ENCODE peak calls at places on chromosomes 2 and 18, in eight cellular contexts. One of them, this sample, is unnamed.

GRCh38 chr2:50987914-50988313 is 44.0 kb downstream of the NRXN1 start:
- DNase-seq in GM12865: no peak
- DNase-seq in stimulated activated CD8-positive, alpha-beta memory T cell treated with anti-CD3 and anti-CD28 coated beads, Interleukin-15, amount 100 ng/mL, for 1 hour: no peak
- DNase-seq in head of caudate nucleus: no peak
- DNase-seq in glutamatergic neuron: no peak
- DNase-seq in WERI-Rb-1: no peak
- DNase-seq in NAMALWA: no peak
- DNase-seq in NCI-H1105 treated with DMSO at 0.1 percent for 48 hours: no peak
- DNase-seq in this sample: no peak

GRCh38 chr2:146665801-146666200 is 1179.0 kb upstream of the ACVR2A start:
- DNase-seq in stimulated activated CD8-positive, alpha-beta memory T cell treated with anti-CD3 and anti-CD28 coated beads, Interleukin-15, amount 100 ng/mL, for 1 hour: no peak
- DNase-seq in GM12865: no peak
- DNase-seq in NAMALWA: no peak
- DNase-seq in NCI-H1105 treated with DMSO at 0.1 percent for 48 hours: no peak
- DNase-seq in WERI-Rb-1: no peak
- DNase-seq in glutamatergic neuron: no peak
- DNase-seq in head of caudate nucleus: no peak
- DNase-seq in this sample: no peak

GRCh38 chr2:71665168-71666093 is 212.1 kb downstream of the DYSF start:
- DNase-seq in head of caudate nucleus: no peak
- DNase-seq in WERI-Rb-1: no peak
- DNase-seq in stimulated activated CD8-positive, alpha-beta memory T cell treated with anti-CD3 and anti-CD28 coated beads, Interleukin-15, amount 100 ng/mL, for 1 hour: no peak
- DNase-seq in glutamatergic neuron: no peak
- DNase-seq in GM12865: no peak
- DNase-seq in NAMALWA: no peak
- DNase-seq in NCI-H1105 treated with DMSO at 0.1 percent for 48 hours: no peak
- DNase-seq in this sample: no peak

GRCh38 chr2:58866040-58866439 is 624.9 kb upstream of the FANCL start:
- DNase-seq in glutamatergic neuron: no peak
- DNase-seq in stimulated activated CD8-positive, alpha-beta memory T cell treated with anti-CD3 and anti-CD28 coated beads, Interleukin-15, amount 100 ng/mL, for 1 hour: no peak
- DNase-seq in GM12865: peak
- DNase-seq in WERI-Rb-1: no peak
- DNase-seq in head of caudate nucleus: no peak
- DNase-seq in NCI-H1105 treated with DMSO at 0.1 percent for 48 hours: no peak
- DNase-seq in NAMALWA: no peak
- DNase-seq in this sample: no peak

GRCh38 chr2:113078350-113078839 is 10.6 kb downstream of the IL1F10 start:
- DNase-seq in WERI-Rb-1: no peak
- DNase-seq in head of caudate nucleus: no peak
- DNase-seq in stimulated activated CD8-positive, alpha-beta memory T cell treated with anti-CD3 and anti-CD28 coated beads, Interleukin-15, amount 100 ng/mL, for 1 hour: no peak
- DNase-seq in NCI-H1105 treated with DMSO at 0.1 percent for 48 hours: no peak
- DNase-seq in NAMALWA: no peak
- DNase-seq in glutamatergic neuron: no peak
- DNase-seq in GM12865: no peak
- DNase-seq in this sample: no peak

GRCh38 chr2:43218550-43219382 is 7.6 kb downstream of the ZFP36L2 start:
- DNase-seq in WERI-Rb-1: no peak
- DNase-seq in NAMALWA: peak
- DNase-seq in stimulated activated CD8-positive, alpha-beta memory T cell treated with anti-CD3 and anti-CD28 coated beads, Interleukin-15, amount 100 ng/mL, for 1 hour: peak
- DNase-seq in GM12865: peak
- DNase-seq in head of caudate nucleus: no peak
- DNase-seq in NCI-H1105 treated with DMSO at 0.1 percent for 48 hours: no peak
- DNase-seq in glutamatergic neuron: no peak
- DNase-seq in this sample: no peak

GRCh38 chr2:8154936-8155335 is 526.9 kb upstream of the ID2 start:
- DNase-seq in stimulated activated CD8-positive, alpha-beta memory T cell treated with anti-CD3 and anti-CD28 coated beads, Interleukin-15, amount 100 ng/mL, for 1 hour: no peak
- DNase-seq in NAMALWA: no peak
- DNase-seq in head of caudate nucleus: no peak
- DNase-seq in glutamatergic neuron: no peak
- DNase-seq in NCI-H1105 treated with DMSO at 0.1 percent for 48 hours: no peak
- DNase-seq in GM12865: peak
- DNase-seq in WERI-Rb-1: no peak
- DNase-seq in this sample: no peak

GRCh38 chr2:119301413-119301812 is 65.2 kb downstream of the C2orf76 start:
- DNase-seq in GM12865: no peak
- DNase-seq in WERI-Rb-1: no peak
- DNase-seq in stimulated activated CD8-positive, alpha-beta memory T cell treated with anti-CD3 and anti-CD28 coated beads, Interleukin-15, amount 100 ng/mL, for 1 hour: no peak
- DNase-seq in NCI-H1105 treated with DMSO at 0.1 percent for 48 hours: no peak
- DNase-seq in NAMALWA: no peak
- DNase-seq in head of caudate nucleus: no peak
- DNase-seq in glutamatergic neuron: no peak
- DNase-seq in this sample: no peak

GRCh38 chr2:45169339-45170190 is 160.3 kb upstream of the SIX2 start:
- DNase-seq in stimulated activated CD8-positive, alpha-beta memory T cell treated with anti-CD3 and anti-CD28 coated beads, Interleukin-15, amount 100 ng/mL, for 1 hour: no peak
- DNase-seq in NCI-H1105 treated with DMSO at 0.1 percent for 48 hours: no peak
- DNase-seq in head of caudate nucleus: no peak
- DNase-seq in WERI-Rb-1: peak
- DNase-seq in GM12865: no peak
- DNase-seq in NAMALWA: no peak
- DNase-seq in glutamatergic neuron: peak
- DNase-seq in this sample: no peak

GRCh38 chr18:31241900-31242409 is 76.0 kb upstream of the DSG1 start:
- DNase-seq in stimulated activated CD8-positive, alpha-beta memory T cell treated with anti-CD3 and anti-CD28 coated beads, Interleukin-15, amount 100 ng/mL, for 1 hour: no peak
- DNase-seq in GM12865: no peak
- DNase-seq in WERI-Rb-1: peak
- DNase-seq in NAMALWA: peak
- DNase-seq in NCI-H1105 treated with DMSO at 0.1 percent for 48 hours: no peak
- DNase-seq in head of caudate nucleus: no peak
- DNase-seq in glutamatergic neuron: peak
- DNase-seq in this sample: no peak

GRCh38 chr2:153074207-153074606 is 355.8 kb downstream of the ARL6IP6 start:
- DNase-seq in head of caudate nucleus: no peak
- DNase-seq in stimulated activated CD8-positive, alpha-beta memory T cell treated with anti-CD3 and anti-CD28 coated beads, Interleukin-15, amount 100 ng/mL, for 1 hour: no peak
- DNase-seq in glutamatergic neuron: no peak
- DNase-seq in NAMALWA: no peak
- DNase-seq in WERI-Rb-1: no peak
- DNase-seq in GM12865: no peak
- DNase-seq in NCI-H1105 treated with DMSO at 0.1 percent for 48 hours: no peak
- DNase-seq in this sample: no peak

GRCh38 chr18:13726972-13727331 is 479 bp downstream of the RNMT start:
- DNase-seq in GM12865: peak
- DNase-seq in NAMALWA: peak
- DNase-seq in head of caudate nucleus: peak
- DNase-seq in glutamatergic neuron: no peak
- DNase-seq in stimulated activated CD8-positive, alpha-beta memory T cell treated with anti-CD3 and anti-CD28 coated beads, Interleukin-15, amount 100 ng/mL, for 1 hour: no peak
- DNase-seq in NCI-H1105 treated with DMSO at 0.1 percent for 48 hours: peak
- DNase-seq in WERI-Rb-1: peak
- DNase-seq in this sample: peak

GRCh38 chr2:196324212-196324611 is 152.8 kb upstream of the STK17B start:
- DNase-seq in WERI-Rb-1: no peak
- DNase-seq in NCI-H1105 treated with DMSO at 0.1 percent for 48 hours: no peak
- DNase-seq in head of caudate nucleus: no peak
- DNase-seq in GM12865: no peak
- DNase-seq in stimulated activated CD8-positive, alpha-beta memory T cell treated with anti-CD3 and anti-CD28 coated beads, Interleukin-15, amount 100 ng/mL, for 1 hour: no peak
- DNase-seq in glutamatergic neuron: no peak
- DNase-seq in NAMALWA: no peak
- DNase-seq in this sample: no peak

GRCh38 chr2:230721712-230722111 is 9.1 kb downstream of the CAB39 start:
- DNase-seq in WERI-Rb-1: no peak
- DNase-seq in head of caudate nucleus: no peak
- DNase-seq in NCI-H1105 treated with DMSO at 0.1 percent for 48 hours: no peak
- DNase-seq in stimulated activated CD8-positive, alpha-beta memory T cell treated with anti-CD3 and anti-CD28 coated beads, Interleukin-15, amount 100 ng/mL, for 1 hour: no peak
- DNase-seq in GM12865: peak
- DNase-seq in NAMALWA: peak
- DNase-seq in glutamatergic neuron: no peak
- DNase-seq in this sample: no peak

GRCh38 chr18:35588995-35589394 is 7.5 kb downstream of the GALNT1 start:
- DNase-seq in WERI-Rb-1: peak
- DNase-seq in glutamatergic neuron: no peak
- DNase-seq in GM12865: peak
- DNase-seq in head of caudate nucleus: no peak
- DNase-seq in NAMALWA: peak
- DNase-seq in stimulated activated CD8-positive, alpha-beta memory T cell treated with anti-CD3 and anti-CD28 coated beads, Interleukin-15, amount 100 ng/mL, for 1 hour: no peak
- DNase-seq in NCI-H1105 treated with DMSO at 0.1 percent for 48 hours: no peak
- DNase-seq in this sample: no peak

GRCh38 chr2:151575338-151575737 is 158.9 kb downstream of the NEB start:
- DNase-seq in stimulated activated CD8-positive, alpha-beta memory T cell treated with anti-CD3 and anti-CD28 coated beads, Interleukin-15, amount 100 ng/mL, for 1 hour: no peak
- DNase-seq in NAMALWA: no peak
- DNase-seq in glutamatergic neuron: no peak
- DNase-seq in GM12865: no peak
- DNase-seq in WERI-Rb-1: no peak
- DNase-seq in NCI-H1105 treated with DMSO at 0.1 percent for 48 hours: no peak
- DNase-seq in head of caudate nucleus: no peak
- DNase-seq in this sample: no peak

GRCh38 chr2:28751956-28752607 is 452 bp downstream of the PPP1CB start:
- DNase-seq in GM12865: peak
- DNase-seq in WERI-Rb-1: peak
- DNase-seq in stimulated activated CD8-positive, alpha-beta memory T cell treated with anti-CD3 and anti-CD28 coated beads, Interleukin-15, amount 100 ng/mL, for 1 hour: no peak
- DNase-seq in NAMALWA: no peak
- DNase-seq in head of caudate nucleus: peak
- DNase-seq in NCI-H1105 treated with DMSO at 0.1 percent for 48 hours: peak
- DNase-seq in glutamatergic neuron: no peak
- DNase-seq in this sample: peak

GRCh38 chr2:45342-46130 is 769 bp downstream of the FAM110C start:
- DNase-seq in head of caudate nucleus: no peak
- DNase-seq in stimulated activated CD8-positive, alpha-beta memory T cell treated with anti-CD3 and anti-CD28 coated beads, Interleukin-15, amount 100 ng/mL, for 1 hour: no peak
- DNase-seq in NAMALWA: no peak
- DNase-seq in WERI-Rb-1: no peak
- DNase-seq in NCI-H1105 treated with DMSO at 0.1 percent for 48 hours: peak
- DNase-seq in glutamatergic neuron: peak
- DNase-seq in GM12865: no peak
- DNase-seq in this sample: peak

GRCh38 chr2:72605836-72606442 is 219.9 kb downstream of the EXOC6B start:
- DNase-seq in WERI-Rb-1: no peak
- DNase-seq in glutamatergic neuron: no peak
- DNase-seq in GM12865: peak
- DNase-seq in NCI-H1105 treated with DMSO at 0.1 percent for 48 hours: peak
- DNase-seq in stimulated activated CD8-positive, alpha-beta memory T cell treated with anti-CD3 and anti-CD28 coated beads, Interleukin-15, amount 100 ng/mL, for 1 hour: no peak
- DNase-seq in head of caudate nucleus: no peak
- DNase-seq in NAMALWA: peak
- DNase-seq in this sample: no peak

GRCh38 chr2:164606557-164606956 is 14.7 kb downstream of the GRB14 start:
- DNase-seq in glutamatergic neuron: no peak
- DNase-seq in NAMALWA: no peak
- DNase-seq in NCI-H1105 treated with DMSO at 0.1 percent for 48 hours: no peak
- DNase-seq in GM12865: no peak
- DNase-seq in head of caudate nucleus: no peak
- DNase-seq in stimulated activated CD8-positive, alpha-beta memory T cell treated with anti-CD3 and anti-CD28 coated beads, Interleukin-15, amount 100 ng/mL, for 1 hour: no peak
- DNase-seq in WERI-Rb-1: no peak
- DNase-seq in this sample: no peak

GRCh38 chr18:9103488-9103887 is 989 bp downstream of the NDUFV2 start:
- DNase-seq in NAMALWA: peak
- DNase-seq in head of caudate nucleus: no peak
- DNase-seq in WERI-Rb-1: no peak
- DNase-seq in GM12865: no peak
- DNase-seq in NCI-H1105 treated with DMSO at 0.1 percent for 48 hours: no peak
- DNase-seq in stimulated activated CD8-positive, alpha-beta memory T cell treated with anti-CD3 and anti-CD28 coated beads, Interleukin-15, amount 100 ng/mL, for 1 hour: no peak
- DNase-seq in glutamatergic neuron: no peak
- DNase-seq in this sample: no peak

GRCh38 chr18:39667905-39668304 is 2102.3 kb upstream of the CELF4 start:
- DNase-seq in glutamatergic neuron: no peak
- DNase-seq in GM12865: no peak
- DNase-seq in NCI-H1105 treated with DMSO at 0.1 percent for 48 hours: no peak
- DNase-seq in NAMALWA: no peak
- DNase-seq in stimulated activated CD8-positive, alpha-beta memory T cell treated with anti-CD3 and anti-CD28 coated beads, Interleukin-15, amount 100 ng/mL, for 1 hour: no peak
- DNase-seq in WERI-Rb-1: no peak
- DNase-seq in head of caudate nucleus: no peak
- DNase-seq in this sample: no peak

GRCh38 chr2:141711627-141712026 is 419.2 kb downstream of the LRP1B start:
- DNase-seq in NCI-H1105 treated with DMSO at 0.1 percent for 48 hours: no peak
- DNase-seq in head of caudate nucleus: no peak
- DNase-seq in NAMALWA: no peak
- DNase-seq in WERI-Rb-1: no peak
- DNase-seq in GM12865: no peak
- DNase-seq in glutamatergic neuron: no peak
- DNase-seq in stimulated activated CD8-positive, alpha-beta memory T cell treated with anti-CD3 and anti-CD28 coated beads, Interleukin-15, amount 100 ng/mL, for 1 hour: no peak
- DNase-seq in this sample: no peak

GRCh38 chr2:9481257-9481922 is 7.0 kb downstream of the IAH1 start:
- DNase-seq in head of caudate nucleus: no peak
- DNase-seq in NCI-H1105 treated with DMSO at 0.1 percent for 48 hours: no peak
- DNase-seq in WERI-Rb-1: no peak
- DNase-seq in GM12865: no peak
- DNase-seq in glutamatergic neuron: no peak
- DNase-seq in NAMALWA: no peak
- DNase-seq in stimulated activated CD8-positive, alpha-beta memory T cell treated with anti-CD3 and anti-CD28 coated beads, Interleukin-15, amount 100 ng/mL, for 1 hour: no peak
- DNase-seq in this sample: no peak

GRCh38 chr2:181770145-181770544 is 89.8 kb upstream of the NEUROD1 start:
- DNase-seq in stimulated activated CD8-positive, alpha-beta memory T cell treated with anti-CD3 and anti-CD28 coated beads, Interleukin-15, amount 100 ng/mL, for 1 hour: no peak
- DNase-seq in GM12865: no peak
- DNase-seq in head of caudate nucleus: no peak
- DNase-seq in WERI-Rb-1: no peak
- DNase-seq in glutamatergic neuron: no peak
- DNase-seq in NAMALWA: no peak
- DNase-seq in NCI-H1105 treated with DMSO at 0.1 percent for 48 hours: no peak
- DNase-seq in this sample: no peak

GRCh38 chr18:46341989-46342525 is 237.9 kb downstream of the HAUS1 start:
- DNase-seq in head of caudate nucleus: no peak
- DNase-seq in GM12865: no peak
- DNase-seq in stimulated activated CD8-positive, alpha-beta memory T cell treated with anti-CD3 and anti-CD28 coated beads, Interleukin-15, amount 100 ng/mL, for 1 hour: no peak
- DNase-seq in WERI-Rb-1: no peak
- DNase-seq in NCI-H1105 treated with DMSO at 0.1 percent for 48 hours: no peak
- DNase-seq in NAMALWA: no peak
- DNase-seq in glutamatergic neuron: no peak
- DNase-seq in this sample: no peak

GRCh38 chr2:8433390-8433789 is 248.5 kb upstream of the ID2 start:
- DNase-seq in NAMALWA: no peak
- DNase-seq in GM12865: no peak
- DNase-seq in glutamatergic neuron: no peak
- DNase-seq in stimulated activated CD8-positive, alpha-beta memory T cell treated with anti-CD3 and anti-CD28 coated beads, Interleukin-15, amount 100 ng/mL, for 1 hour: no peak
- DNase-seq in head of caudate nucleus: no peak
- DNase-seq in WERI-Rb-1: no peak
- DNase-seq in NCI-H1105 treated with DMSO at 0.1 percent for 48 hours: no peak
- DNase-seq in this sample: no peak

GRCh38 chr2:216694826-216695217 is 527 bp downstream of the IGFBP5 start:
- DNase-seq in NAMALWA: no peak
- DNase-seq in glutamatergic neuron: no peak
- DNase-seq in NCI-H1105 treated with DMSO at 0.1 percent for 48 hours: peak
- DNase-seq in WERI-Rb-1: no peak
- DNase-seq in GM12865: no peak
- DNase-seq in head of caudate nucleus: no peak
- DNase-seq in stimulated activated CD8-positive, alpha-beta memory T cell treated with anti-CD3 and anti-CD28 coated beads, Interleukin-15, amount 100 ng/mL, for 1 hour: no peak
- DNase-seq in this sample: no peak

GRCh38 chr2:198756166-198756565 is 701.6 kb downstream of the SATB2 start:
- DNase-seq in NCI-H1105 treated with DMSO at 0.1 percent for 48 hours: no peak
- DNase-seq in head of caudate nucleus: no peak
- DNase-seq in WERI-Rb-1: no peak
- DNase-seq in NAMALWA: no peak
- DNase-seq in stimulated activated CD8-positive, alpha-beta memory T cell treated with anti-CD3 and anti-CD28 coated beads, Interleukin-15, amount 100 ng/mL, for 1 hour: no peak
- DNase-seq in GM12865: no peak
- DNase-seq in glutamatergic neuron: no peak
- DNase-seq in this sample: no peak

GRCh38 chr2:75403991-75404428 is 156.7 kb downstream of the EVA1A start:
- DNase-seq in NAMALWA: peak
- DNase-seq in stimulated activated CD8-positive, alpha-beta memory T cell treated with anti-CD3 and anti-CD28 coated beads, Interleukin-15, amount 100 ng/mL, for 1 hour: no peak
- DNase-seq in WERI-Rb-1: no peak
- DNase-seq in head of caudate nucleus: no peak
- DNase-seq in NCI-H1105 treated with DMSO at 0.1 percent for 48 hours: peak
- DNase-seq in glutamatergic neuron: no peak
- DNase-seq in GM12865: peak
- DNase-seq in this sample: peak

GRCh38 chr2:219567791-219568361 is 3.5 kb downstream of the OBSL1 start:
- DNase-seq in glutamatergic neuron: no peak
- DNase-seq in head of caudate nucleus: no peak
- DNase-seq in NCI-H1105 treated with DMSO at 0.1 percent for 48 hours: no peak
- DNase-seq in WERI-Rb-1: no peak
- DNase-seq in GM12865: no peak
- DNase-seq in stimulated activated CD8-positive, alpha-beta memory T cell treated with anti-CD3 and anti-CD28 coated beads, Interleukin-15, amount 100 ng/mL, for 1 hour: no peak
- DNase-seq in NAMALWA: no peak
- DNase-seq in this sample: no peak

GRCh38 chr2:6627316-6627715 is 238.4 kb downstream of the CMPK2 start:
- DNase-seq in stimulated activated CD8-positive, alpha-beta memory T cell treated with anti-CD3 and anti-CD28 coated beads, Interleukin-15, amount 100 ng/mL, for 1 hour: no peak
- DNase-seq in WERI-Rb-1: no peak
- DNase-seq in head of caudate nucleus: no peak
- DNase-seq in GM12865: no peak
- DNase-seq in NCI-H1105 treated with DMSO at 0.1 percent for 48 hours: no peak
- DNase-seq in glutamatergic neuron: no peak
- DNase-seq in NAMALWA: no peak
- DNase-seq in this sample: no peak

GRCh38 chr2:17257194-17257909 is 260.9 kb downstream of the RAD51AP2 start:
- DNase-seq in WERI-Rb-1: no peak
- DNase-seq in GM12865: no peak
- DNase-seq in glutamatergic neuron: no peak
- DNase-seq in head of caudate nucleus: no peak
- DNase-seq in NAMALWA: no peak
- DNase-seq in NCI-H1105 treated with DMSO at 0.1 percent for 48 hours: no peak
- DNase-seq in stimulated activated CD8-positive, alpha-beta memory T cell treated with anti-CD3 and anti-CD28 coated beads, Interleukin-15, amount 100 ng/mL, for 1 hour: no peak
- DNase-seq in this sample: no peak